ENCODE peak calls at places on chromosomes 16 and 17, in five cellular contexts. K, D, Q, F and L are unnamed samples.

GRCh38 chr16:85310868-85311585 is 198.8 kb upstream of the CIBAR2 start:
- DNase-seq in K (no peak), D (no peak), F (no peak), Q (no peak), L (no peak)

GRCh38 chr17:69857412-69857835 is 217.6 kb upstream of the KCNJ16 start:
- DNase-seq in D (no peak), F (peak; percentile 93), K (no peak), Q (no peak), L (peak; percentile 90)

GRCh38 chr17:64393000-64393402 is 2.3 kb upstream of the PECAM1 start:
- DNase-seq in Q (no peak), K (no peak), F (no peak), D (no peak), L (no peak)

GRCh38 chr17:47956818-47957590 is 679 bp downstream of the PRR15L start:
- DNase-seq in Q (no peak), K (no peak), F (no peak), D (no peak), L (no peak)

GRCh38 chr16:81142864-81143263 is 46.7 kb upstream of the GCSH start:
- DNase-seq in D (no peak), K (no peak), Q (no peak), F (no peak), L (no peak)

GRCh38 chr16:84885024-84885910 is 65.5 kb downstream of the CRISPLD2 start:
- DNase-seq in F (no peak), K (no peak), Q (no peak), D (peak; percentile 41), L (no peak)

GRCh38 chr17:13084420-13084819 is 66.6 kb upstream of the ELAC2 start:
- DNase-seq in D (no peak), K (no peak), Q (no peak), F (no peak), L (no peak)

GRCh38 chr16:11977206-11978041 is 890 bp downstream of the SNX29 start:
- DNase-seq in D (peak; percentile 35), F (peak; percentile 88), Q (no peak), K (no peak), L (peak; percentile 87)

GRCh38 chr17:7403043-7403901 is 625 bp downstream of the TMEM256 start:
- DNase-seq in Q (peak; percentile 85), D (peak; percentile 85), F (no peak), K (peak; percentile 54), L (no peak)

GRCh38 chr16:8850279-8850885 is 18.4 kb downstream of the CARHSP1 start:
- DNase-seq in F (peak; percentile 80), D (no peak), K (no peak), Q (no peak), L (peak; percentile 72)

GRCh38 chr17:38454528-38454927 is 26.3 kb downstream of the ARHGAP23 start:
- DNase-seq in Q (no peak), F (peak; percentile 86), D (no peak), K (peak; percentile 68), L (peak; percentile 76)

GRCh38 chr17:17143501-17143900 is 62.6 kb downstream of the PLD6 start:
- DNase-seq in F (no peak), K (no peak), Q (no peak), D (no peak), L (no peak)

GRCh38 chr16:59192551-59193199 is 458.6 kb upstream of the GOT2 start:
- DNase-seq in D (peak; percentile 63), Q (peak; percentile 68), K (no peak), F (peak; percentile 6), L (peak; percentile 9)

GRCh38 chr17:58755577-58756245 is at the start of gene PPM1E:
- DNase-seq in F (peak; percentile 12), K (no peak), Q (peak; percentile 95), D (peak; percentile 99), L (no peak)

GRCh38 chr17:39633570-39634183 is 3.3 kb upstream of the STARD3 start:
- DNase-seq in D (no peak), F (no peak), Q (no peak), K (no peak), L (no peak)

GRCh38 chr17:9767432-9767991 is 23.9 kb downstream of the DHRS7C start:
- DNase-seq in Q (no peak), F (no peak), K (no peak), D (no peak), L (no peak)

GRCh38 chr17:79045830-79046500 is 22.0 kb downstream of the C1QTNF1 start:
- DNase-seq in D (peak; percentile 82), Q (peak; percentile 88), K (peak; percentile 73), F (peak; percentile 67), L (peak; percentile 50)

GRCh38 chr16:30032083-30032819 is 1.2 kb upstream of the TLCD3B start:
- DNase-seq in K (no peak), D (peak; percentile 83), Q (peak; percentile 81), F (peak; percentile 58), L (peak; percentile 45)

GRCh38 chr16:46996391-46996790 is 22.9 kb upstream of the DNAJA2 start:
- DNase-seq in D (no peak), Q (no peak), F (no peak), K (no peak), L (no peak)

GRCh38 chr16:23324727-23325126 is 22.6 kb downstream of the SCNN1B start:
- DNase-seq in D (no peak), Q (no peak), F (no peak), K (peak; percentile 93), L (no peak)

GRCh38 chr17:67950945-67951344 is 45.3 kb downstream of the C17orf58 start:
- DNase-seq in K (no peak), F (no peak), Q (no peak), D (no peak), L (no peak)

GRCh38 chr17:48441231-48441711 is 11.3 kb upstream of the SKAP1 start:
- DNase-seq in K (no peak), Q (no peak), F (no peak), D (no peak), L (no peak)

GRCh38 chr17:37488009-37488604 is 1.6 kb upstream of the DUSP14 start:
- DNase-seq in Q (no peak), D (peak; percentile 45), F (peak; percentile 98), K (peak; percentile 45), L (peak; percentile 99)

GRCh38 chr17:80970044-80970761 is 21.4 kb upstream of the CHMP6 start:
- DNase-seq in F (peak; percentile 14), K (no peak), Q (peak; percentile 62), D (peak; percentile 62), L (no peak)

GRCh38 chr16:30657866-30658730 is at the start of gene FBRS:
- DNase-seq in K (peak; percentile 100), D (peak; percentile 100), Q (peak; percentile 100), F (peak; percentile 100), L (peak; percentile 100)

GRCh38 chr17:41060052-41060604 is at the start of gene KRTAP2-3:
- DNase-seq in F (peak; percentile 99), Q (no peak), D (no peak), K (no peak), L (peak; percentile 89)
- TF ChIP-seq CTCF in F (no peak), Q (no peak), D (no peak), K (no peak), L (no peak)

DNA sequence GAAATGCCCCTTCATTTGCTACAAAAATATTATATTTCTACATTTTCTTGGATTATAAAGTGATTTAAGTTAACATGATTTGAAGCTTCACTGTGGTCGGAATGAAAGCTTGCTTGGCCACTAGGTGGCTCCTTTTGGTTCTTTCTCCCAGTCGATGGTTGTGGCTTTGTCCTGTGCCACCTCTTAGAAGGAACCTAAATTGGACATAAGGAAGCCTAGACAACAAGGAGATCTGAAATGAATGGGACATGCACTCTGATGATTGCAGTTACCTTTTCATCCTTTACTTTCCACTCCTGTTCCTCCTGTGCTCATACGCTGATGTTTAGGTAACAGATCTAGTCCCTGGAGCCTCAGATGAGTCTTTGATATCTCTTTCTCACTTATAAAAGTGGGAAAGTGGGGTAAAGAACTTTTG is 39.2 kb downstream of the FTO start:
- DNase-seq in D (peak; percentile 51), Q (peak; percentile 22), K (no peak), F (peak; percentile 33), L (peak; percentile 15)
- TF ChIP-seq CTCF in D (peak; percentile 69), Q (peak; percentile 74), K (peak; percentile 9), F (peak; percentile 54), L (peak; percentile 86)

DNA sequence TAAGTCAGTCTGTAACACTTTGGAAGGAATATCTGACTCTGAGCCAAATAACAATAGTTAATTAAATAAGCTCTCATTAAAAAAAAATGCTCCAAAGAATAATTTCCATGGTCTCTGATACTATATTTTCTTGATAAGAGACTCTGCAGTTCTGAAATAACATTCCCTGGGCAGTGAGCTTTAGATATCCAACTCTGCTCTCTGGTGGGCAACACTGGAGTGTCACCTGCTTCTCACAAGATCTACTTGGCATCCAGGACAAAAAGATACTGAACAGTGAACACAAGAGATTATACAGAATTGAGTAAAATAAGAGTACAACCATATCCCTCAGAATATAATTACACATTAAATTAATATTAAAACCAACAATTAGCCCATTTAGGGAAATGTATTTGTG is 13.7 kb downstream of the BLMH start:
- DNase-seq in Q (peak; percentile 28), K (no peak), D (peak; percentile 61), F (peak; percentile 31), L (peak; percentile 50)
- TF ChIP-seq CTCF in Q (no peak), K (peak; percentile 22), D (peak; percentile 62), F (peak; percentile 51), L (peak; percentile 73)

GRCh38 chr17:36149296-36149820 is 27.1 kb downstream of the TBC1D3B start:
- DNase-seq in Q (no peak), F (peak; percentile 79), D (no peak), K (no peak), L (peak; percentile 32)
- TF ChIP-seq CTCF in Q (peak; percentile 42), F (no peak), D (no peak), K (no peak), L (peak; percentile 67)

GRCh38 chr17:56231693-56232092 is 78.4 kb downstream of the ANKFN1 start:
- DNase-seq in Q (no peak), D (no peak), F (no peak), K (no peak), L (no peak)
- TF ChIP-seq CTCF in Q (no peak), D (peak; percentile 10), F (peak; percentile 17), K (no peak), L (peak; percentile 47)

DNA sequence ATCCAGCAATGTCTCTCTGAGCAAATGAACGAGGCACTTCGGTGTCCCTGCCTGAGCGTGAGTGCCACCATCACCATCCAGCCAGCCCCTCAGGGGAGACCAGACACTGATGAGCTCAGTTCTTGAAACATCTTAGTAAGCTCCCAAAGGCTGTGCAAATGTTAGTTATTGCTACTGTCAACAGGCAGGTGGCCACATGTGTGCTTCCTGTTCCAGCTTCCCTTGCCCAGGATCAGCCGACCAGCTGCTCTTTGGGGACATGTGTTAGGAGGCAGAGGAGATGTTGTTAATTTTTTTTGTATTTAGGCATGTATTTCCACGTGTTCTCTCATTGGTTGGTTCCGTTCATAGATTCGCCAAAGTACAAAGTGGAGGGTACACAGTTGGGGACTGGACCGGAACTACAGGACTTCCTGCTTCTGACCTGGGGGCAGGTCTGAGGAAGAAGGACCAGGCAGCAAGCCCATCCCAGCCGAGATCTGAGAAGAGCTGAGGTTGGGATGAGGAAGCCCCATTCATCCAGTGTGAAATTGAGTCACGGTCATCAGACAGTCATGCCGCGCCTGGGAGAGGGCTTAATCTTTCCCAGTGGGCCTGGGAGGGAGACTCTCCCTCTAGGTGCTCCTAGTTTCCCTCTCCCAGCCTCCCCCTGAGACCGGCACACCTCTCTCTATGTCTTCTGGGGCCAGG is 3.8 kb downstream of the TTYH2 start:
- DNase-seq in D (no peak), F (no peak), Q (peak; percentile 56), K (no peak), L (no peak)
- TF ChIP-seq CTCF in D (no peak), F (no peak), Q (no peak), K (no peak), L (no peak)

GRCh38 chr17:31015639-31016038 is 44.8 kb downstream of the RNF135 start:
- DNase-seq in F (no peak), K (no peak), D (no peak), Q (no peak), L (no peak)
- TF ChIP-seq CTCF in F (no peak), K (no peak), D (no peak), Q (no peak), L (no peak)